ENCODE peak calls at places on chromosomes 12 and 14, in six cellular contexts. One of them, this sample, is unnamed.

GRCh38 chr14:89407856-89408255 is 9.2 kb downstream of the FOXN3 start:
- DNase-seq in HepG2: no peak
- DNase-seq in HCT116: no peak
- DNase-seq in GM12878: no peak
- DNase-seq in SK-N-SH: no peak
- DNase-seq in H1: no peak
- DNase-seq in this sample: no peak

GRCh38 chr12:100404769-100405407 is 48.0 kb downstream of the SLC17A8 start:
- DNase-seq in HepG2: peak
- DNase-seq in HCT116: peak
- DNase-seq in GM12878: peak
- DNase-seq in SK-N-SH: peak
- DNase-seq in H1: peak
- DNase-seq in this sample: peak

GRCh38 chr12:71688961-71689570 is 3.2 kb downstream of the TMEM19 start:
- DNase-seq in HepG2: no peak
- DNase-seq in HCT116: no peak
- DNase-seq in GM12878: no peak
- DNase-seq in SK-N-SH: no peak
- DNase-seq in H1: no peak
- DNase-seq in this sample: no peak

GRCh38 chr14:56794557-56795283 is 15.6 kb downstream of the OTX2 start:
- DNase-seq in HepG2: no peak
- DNase-seq in HCT116: no peak
- DNase-seq in GM12878: no peak
- DNase-seq in SK-N-SH: no peak
- DNase-seq in H1: peak
- DNase-seq in this sample: no peak

GRCh38 chr12:116087399-116087798 is 190.1 kb downstream of the MED13L start:
- DNase-seq in HepG2: no peak
- DNase-seq in HCT116: no peak
- DNase-seq in GM12878: no peak
- DNase-seq in SK-N-SH: no peak
- DNase-seq in H1: no peak
- DNase-seq in this sample: no peak

GRCh38 chr14:91220581-91221000 is 23.9 kb downstream of the GPR68 start:
- DNase-seq in HepG2: no peak
- DNase-seq in HCT116: no peak
- DNase-seq in GM12878: no peak
- DNase-seq in SK-N-SH: no peak
- DNase-seq in H1: no peak
- DNase-seq in this sample: no peak

GRCh38 chr12:110661337-110661972 is 27.5 kb downstream of the HVCN1 start:
- DNase-seq in HepG2: no peak
- DNase-seq in HCT116: no peak
- DNase-seq in GM12878: peak
- DNase-seq in SK-N-SH: no peak
- DNase-seq in H1: no peak
- DNase-seq in this sample: no peak

GRCh38 chr12:96806272-96806671 is 100.8 kb upstream of the NEDD1 start:
- DNase-seq in HepG2: no peak
- DNase-seq in HCT116: no peak
- DNase-seq in GM12878: no peak
- DNase-seq in SK-N-SH: no peak
- DNase-seq in H1: no peak
- DNase-seq in this sample: no peak

GRCh38 chr14:71437870-71438269 is 494.4 kb upstream of the RGS6 start:
- DNase-seq in HepG2: no peak
- DNase-seq in HCT116: no peak
- DNase-seq in GM12878: no peak
- DNase-seq in SK-N-SH: no peak
- DNase-seq in H1: no peak
- DNase-seq in this sample: no peak

GRCh38 chr14:102338724-102339123 is 19.2 kb downstream of the ZNF839 start:
- DNase-seq in HepG2: no peak
- DNase-seq in HCT116: no peak
- DNase-seq in GM12878: no peak
- DNase-seq in SK-N-SH: no peak
- DNase-seq in H1: no peak
- DNase-seq in this sample: no peak

GRCh38 chr12:11729008-11729407 is 79.5 kb downstream of the ETV6 start:
- DNase-seq in HepG2: no peak
- DNase-seq in HCT116: no peak
- DNase-seq in GM12878: no peak
- DNase-seq in SK-N-SH: no peak
- DNase-seq in H1: no peak
- DNase-seq in this sample: no peak

GRCh38 chr12:30962047-30962446 is 35.5 kb downstream of the TSPAN11 start:
- DNase-seq in HepG2: no peak
- DNase-seq in HCT116: no peak
- DNase-seq in GM12878: no peak
- DNase-seq in SK-N-SH: no peak
- DNase-seq in H1: no peak
- DNase-seq in this sample: no peak

GRCh38 chr12:51391047-51391837 is at the start of gene GALNT6:
- DNase-seq in HepG2: no peak
- DNase-seq in HCT116: no peak
- DNase-seq in GM12878: no peak
- DNase-seq in SK-N-SH: peak
- DNase-seq in H1: peak
- DNase-seq in this sample: peak

DNA sequence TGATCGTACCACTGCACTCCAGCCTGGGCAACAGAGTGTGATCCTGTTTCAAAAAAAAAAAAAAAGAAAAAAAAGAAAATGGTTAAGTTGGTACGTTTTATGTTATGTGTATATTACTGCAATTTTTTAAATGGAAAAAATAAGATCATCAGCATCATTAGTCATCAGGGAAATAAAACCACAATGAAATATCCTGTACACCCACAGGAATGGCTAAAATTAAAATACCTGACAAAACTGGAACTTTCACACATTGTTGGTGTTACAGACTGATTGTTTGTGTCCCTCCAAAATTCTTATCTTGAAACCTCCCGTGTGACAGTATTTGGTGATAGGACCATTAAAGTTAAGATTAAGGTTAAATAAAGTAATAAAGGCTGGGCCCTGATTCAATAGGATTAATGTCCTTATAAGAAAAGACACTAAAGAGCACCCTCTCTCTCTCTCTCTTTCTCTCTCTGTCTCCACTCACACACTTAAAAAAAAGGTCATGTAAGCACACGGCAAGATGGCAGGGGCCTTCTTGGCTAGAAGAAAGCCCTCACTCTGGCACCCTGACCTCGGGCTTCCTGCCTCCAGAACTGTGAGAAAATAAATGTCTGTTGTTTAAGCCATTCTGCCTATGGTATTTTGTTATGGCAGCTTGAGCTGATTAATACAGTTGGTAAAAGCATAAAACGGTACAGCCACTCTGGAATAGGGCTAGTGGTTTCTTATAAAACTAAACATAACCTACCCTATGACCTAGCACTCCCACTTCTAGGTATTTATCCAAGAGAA is 48.4 kb upstream of the ZFP36L1 start:
- DNase-seq in HepG2: no peak
- DNase-seq in HCT116: no peak
- DNase-seq in GM12878: no peak
- DNase-seq in SK-N-SH: no peak
- DNase-seq in H1: no peak
- DNase-seq in this sample: no peak
- TF ChIP-seq JUND in HepG2: no peak
- TF ChIP-seq JUND in HCT116: no peak
- TF ChIP-seq JUND in GM12878: no peak
- TF ChIP-seq JUND in SK-N-SH: no peak
- TF ChIP-seq JUND in H1: no peak
- TF ChIP-seq JUND in this sample: no peak

GRCh38 chr12:6868211-6869048 is 1.1 kb downstream of the TPI1 start:
- DNase-seq in HepG2: no peak
- DNase-seq in HCT116: no peak
- DNase-seq in GM12878: no peak
- DNase-seq in SK-N-SH: no peak
- DNase-seq in H1: peak
- DNase-seq in this sample: no peak
- TF ChIP-seq JUND in HepG2: no peak
- TF ChIP-seq JUND in HCT116: no peak
- TF ChIP-seq JUND in GM12878: no peak
- TF ChIP-seq JUND in SK-N-SH: no peak
- TF ChIP-seq JUND in H1: no peak
- TF ChIP-seq JUND in this sample: no peak

GRCh38 chr14:101080922-101081593 is 177.5 kb upstream of the RTL1 start:
- DNase-seq in HepG2: no peak
- DNase-seq in HCT116: no peak
- DNase-seq in GM12878: no peak
- DNase-seq in SK-N-SH: no peak
- DNase-seq in H1: no peak
- DNase-seq in this sample: no peak

GRCh38 chr14:101077511-101078074 is 174.1 kb upstream of the RTL1 start:
- DNase-seq in HepG2: no peak
- DNase-seq in HCT116: no peak
- DNase-seq in GM12878: no peak
- DNase-seq in SK-N-SH: peak
- DNase-seq in H1: no peak
- DNase-seq in this sample: no peak

GRCh38 chr14:101076451-101077220 is 173.1 kb upstream of the RTL1 start:
- DNase-seq in HepG2: no peak
- DNase-seq in HCT116: no peak
- DNase-seq in GM12878: no peak
- DNase-seq in SK-N-SH: peak
- DNase-seq in H1: no peak
- DNase-seq in this sample: no peak

GRCh38 chr14:101078105-101078891 is 174.8 kb upstream of the RTL1 start:
- DNase-seq in HepG2: no peak
- DNase-seq in HCT116: no peak
- DNase-seq in GM12878: no peak
- DNase-seq in SK-N-SH: no peak
- DNase-seq in H1: no peak
- DNase-seq in this sample: no peak

GRCh38 chr14:101078892-101079221 is 175.3 kb upstream of the RTL1 start:
- DNase-seq in HepG2: no peak
- DNase-seq in HCT116: no peak
- DNase-seq in GM12878: no peak
- DNase-seq in SK-N-SH: peak
- DNase-seq in H1: no peak
- DNase-seq in this sample: no peak
- TF ChIP-seq JUND in HepG2: no peak
- TF ChIP-seq JUND in HCT116: no peak
- TF ChIP-seq JUND in GM12878: no peak
- TF ChIP-seq JUND in SK-N-SH: no peak
- TF ChIP-seq JUND in H1: no peak
- TF ChIP-seq JUND in this sample: no peak

DNA sequence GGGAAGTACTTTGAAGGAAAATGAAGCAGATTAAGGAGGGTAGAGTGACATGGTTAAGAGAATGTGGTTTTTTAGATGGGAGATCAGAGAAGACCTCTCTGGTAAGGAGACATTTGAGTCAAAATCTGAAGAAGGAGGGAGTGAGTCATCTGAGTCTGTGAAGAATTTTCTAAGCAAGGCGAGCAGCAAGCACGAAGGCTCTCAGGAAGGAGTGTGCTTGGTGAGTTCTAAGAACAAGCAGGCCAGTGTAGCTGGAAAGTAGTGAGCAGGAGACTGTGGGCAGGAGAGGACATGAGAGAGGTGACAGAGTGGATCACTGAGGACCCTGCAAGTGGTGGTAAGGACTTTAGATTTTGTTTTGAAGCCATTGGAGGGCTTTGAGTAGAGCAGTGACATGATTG is 76.3 kb upstream of the FUT8 start:
- DNase-seq in HepG2: no peak
- DNase-seq in HCT116: no peak
- DNase-seq in GM12878: no peak
- DNase-seq in SK-N-SH: no peak
- DNase-seq in H1: no peak
- DNase-seq in this sample: no peak
- TF ChIP-seq JUND in HepG2: no peak
- TF ChIP-seq JUND in HCT116: no peak
- TF ChIP-seq JUND in GM12878: no peak
- TF ChIP-seq JUND in SK-N-SH: peak
- TF ChIP-seq JUND in H1: no peak
- TF ChIP-seq JUND in this sample: no peak

DNA sequence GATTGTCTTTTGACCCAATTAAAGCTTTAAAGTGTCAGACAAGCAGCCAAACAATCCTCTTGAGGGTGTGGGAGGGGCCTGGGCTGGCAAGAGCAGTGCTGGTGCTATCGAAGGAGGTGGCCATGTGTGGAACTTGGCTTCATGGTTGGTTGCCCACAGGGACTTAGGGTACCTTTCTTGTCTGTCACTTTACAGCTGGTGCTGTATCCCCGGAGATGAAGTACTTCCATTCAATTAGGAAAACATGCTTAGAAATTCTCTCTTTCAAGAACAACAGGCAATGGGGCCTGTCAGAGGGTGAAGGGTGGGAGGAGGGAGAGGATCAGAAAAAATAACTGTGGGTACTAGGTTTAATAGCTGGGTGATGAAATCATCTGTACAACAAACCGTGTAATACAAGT is 86.5 kb downstream of the DAAM1 start:
- DNase-seq in HepG2: no peak
- DNase-seq in HCT116: no peak
- DNase-seq in GM12878: peak
- DNase-seq in SK-N-SH: no peak
- DNase-seq in H1: no peak
- DNase-seq in this sample: no peak
- TF ChIP-seq JUND in HepG2: no peak
- TF ChIP-seq JUND in HCT116: no peak
- TF ChIP-seq JUND in GM12878: no peak
- TF ChIP-seq JUND in SK-N-SH: no peak
- TF ChIP-seq JUND in H1: no peak
- TF ChIP-seq JUND in this sample: no peak

GRCh38 chr12:123655420-123655819 is 15.5 kb upstream of the TCTN2 start:
- DNase-seq in HepG2: no peak
- DNase-seq in HCT116: no peak
- DNase-seq in GM12878: peak
- DNase-seq in SK-N-SH: no peak
- DNase-seq in H1: no peak
- DNase-seq in this sample: no peak

GRCh38 chr12:123657211-123657610 is 13.7 kb upstream of the TCTN2 start:
- DNase-seq in HepG2: no peak
- DNase-seq in HCT116: no peak
- DNase-seq in GM12878: no peak
- DNase-seq in SK-N-SH: no peak
- DNase-seq in H1: peak
- DNase-seq in this sample: no peak

GRCh38 chr12:123660328-123660727 is 10.6 kb upstream of the TCTN2 start:
- DNase-seq in HepG2: no peak
- DNase-seq in HCT116: no peak
- DNase-seq in GM12878: no peak
- DNase-seq in SK-N-SH: no peak
- DNase-seq in H1: no peak
- DNase-seq in this sample: no peak
- TF ChIP-seq JUND in HepG2: no peak
- TF ChIP-seq JUND in HCT116: no peak
- TF ChIP-seq JUND in GM12878: no peak
- TF ChIP-seq JUND in SK-N-SH: peak
- TF ChIP-seq JUND in H1: no peak
- TF ChIP-seq JUND in this sample: no peak

GRCh38 chr12:79725987-79726386 is 35.2 kb upstream of the PAWR start:
- DNase-seq in HepG2: no peak
- DNase-seq in HCT116: no peak
- DNase-seq in GM12878: no peak
- DNase-seq in SK-N-SH: no peak
- DNase-seq in H1: no peak
- DNase-seq in this sample: peak
- TF ChIP-seq JUND in HepG2: no peak
- TF ChIP-seq JUND in HCT116: no peak
- TF ChIP-seq JUND in GM12878: no peak
- TF ChIP-seq JUND in SK-N-SH: no peak
- TF ChIP-seq JUND in H1: no peak
- TF ChIP-seq JUND in this sample: no peak